ENCODE peak calls at places on chromosomes 3 and 15, in eight cellular contexts. Z, S, Q, F, K, D, W and C are unnamed samples.

GRCh38 chr3:198081421-198081844 is 121.4 kb downstream of the LMLN start:
- DNase-seq in Z (no peak), S (no peak), Q (no peak), F (no peak), K (no peak), D (no peak), W (peak), C (peak)

GRCh38 chr3:87227835-87228144 is 681 bp downstream of the CHMP2B start:
- DNase-seq in Z (no peak), S (no peak), Q (no peak), F (no peak), K (no peak), D (no peak), W (no peak), C (no peak)

GRCh38 chr15:67833504-67834248 is 6.2 kb downstream of the RNU6-1 start:
- DNase-seq in Z (peak), S (no peak), Q (no peak), F (no peak), K (peak), D (peak), W (peak), C (peak)

GRCh38 chr15:98226578-98226977 is 266.1 kb downstream of the ARRDC4 start:
- DNase-seq in Z (no peak), S (no peak), Q (peak), F (no peak), K (no peak), D (no peak), W (no peak), C (no peak)

GRCh38 chr3:64038252-64038651 is 15.0 kb upstream of the PSMD6 start:
- DNase-seq in Z (no peak), S (no peak), Q (no peak), F (no peak), K (no peak), D (peak), W (no peak), C (no peak)

GRCh38 chr15:60917469-60918130 is 311.5 kb downstream of the RORA start:
- DNase-seq in Z (no peak), S (peak), Q (no peak), F (no peak), K (peak), D (no peak), W (no peak), C (no peak)

GRCh38 chr3:71641669-71642068 is 58.1 kb upstream of the FOXP1 start:
- DNase-seq in Z (no peak), S (no peak), Q (peak), F (no peak), K (peak), D (no peak), W (no peak), C (no peak)

GRCh38 chr15:48674876-48675275 is 29.4 kb upstream of the FBN1 start:
- DNase-seq in Z (no peak), S (no peak), Q (no peak), F (peak), K (peak), D (no peak), W (no peak), C (no peak)

GRCh38 chr3:47908744-47909143 is 105.8 kb downstream of the DHX30 start:
- DNase-seq in Z (no peak), S (no peak), Q (no peak), F (peak), K (no peak), D (no peak), W (no peak), C (no peak)

GRCh38 chr3:30680789-30681188 is 74.4 kb downstream of the TGFBR2 start:
- DNase-seq in Z (no peak), S (no peak), Q (no peak), F (peak), K (peak), D (no peak), W (peak), C (no peak)

GRCh38 chr15:36428102-36428845 is 151.2 kb upstream of the CDIN1 start:
- DNase-seq in Z (no peak), S (no peak), Q (peak), F (peak), K (peak), D (no peak), W (peak), C (no peak)

GRCh38 chr3:190504354-190505125 is 9.3 kb upstream of the IL1RAP start:
- DNase-seq in Z (peak), S (no peak), Q (peak), F (peak), K (no peak), D (no peak), W (no peak), C (no peak)

GRCh38 chr3:175861916-175862315 is 1002.8 kb downstream of the NAALADL2 start:
- DNase-seq in Z (no peak), S (no peak), Q (no peak), F (peak), K (no peak), D (no peak), W (no peak), C (no peak)

GRCh38 chr15:95563634-95564033 is 766.9 kb upstream of the NR2F2 start:
- DNase-seq in Z (no peak), S (no peak), Q (peak), F (no peak), K (no peak), D (no peak), W (no peak), C (no peak)

GRCh38 chr15:38894260-38894948 is 329.8 kb upstream of the RASGRP1 start:
- DNase-seq in Z (peak), S (no peak), Q (peak), F (peak), K (peak), D (no peak), W (no peak), C (no peak)

GRCh38 chr3:27585429-27585828 is 101.2 kb upstream of the SLC4A7 start:
- DNase-seq in Z (no peak), S (peak), Q (peak), F (no peak), K (no peak), D (no peak), W (no peak), C (no peak)

GRCh38 chr3:165895919-165896318 is 58.7 kb upstream of the BCHE start:
- DNase-seq in Z (peak), S (no peak), Q (peak), F (no peak), K (peak), D (peak), W (peak), C (peak)

GRCh38 chr3:126461450-126462070 is 14.1 kb downstream of the ZXDC start:
- DNase-seq in Z (no peak), S (peak), Q (no peak), F (no peak), K (no peak), D (no peak), W (peak), C (no peak)

GRCh38 chr15:39451121-39451698 is 129.7 kb upstream of the THBS1 start:
- DNase-seq in Z (no peak), S (no peak), Q (no peak), F (no peak), K (no peak), D (no peak), W (no peak), C (no peak)

DNA sequence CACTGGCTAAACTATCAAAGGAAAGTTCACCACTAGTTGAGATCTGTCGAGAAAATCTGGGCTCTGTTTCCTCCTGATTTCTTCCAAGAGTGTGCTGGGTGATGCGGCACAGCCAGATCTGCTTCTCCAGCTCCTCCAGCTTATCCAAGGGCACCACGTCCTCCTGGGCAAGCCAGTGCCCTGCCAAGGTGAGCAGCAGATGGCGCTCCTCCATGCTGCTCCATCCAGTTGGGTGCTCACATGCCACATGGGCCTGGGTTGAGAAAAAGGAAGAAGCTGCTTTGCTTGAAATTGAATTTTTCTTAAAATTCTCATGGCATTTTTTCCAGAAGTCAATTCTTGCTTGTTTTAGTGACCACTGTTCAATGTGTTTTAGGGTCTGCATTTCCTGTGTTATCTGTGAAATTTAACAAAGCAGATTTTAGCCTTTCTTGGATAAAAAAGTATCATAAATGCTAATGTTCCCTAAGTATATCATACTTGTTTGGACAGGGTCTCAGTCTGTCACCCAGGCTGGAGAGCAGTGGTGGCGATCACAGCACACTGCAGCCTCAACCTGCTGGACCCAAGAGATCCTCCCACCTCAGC is 47.3 kb downstream of the EIF3J start:
- DNase-seq in Z (peak), S (no peak), Q (peak), F (peak), K (peak), D (peak), W (peak), C (peak)
- TF ChIP-seq CTCF in Z (peak), S (peak), Q (peak), F (peak), K (peak), D (peak), W (peak), C (peak)

GRCh38 chr3:106345353-106346027 is 476.7 kb upstream of the CBLB start:
- DNase-seq in Z (no peak), S (no peak), Q (peak), F (peak), K (peak), D (no peak), W (no peak), C (no peak)
- TF ChIP-seq CTCF in Z (no peak), S (no peak), Q (no peak), F (no peak), K (no peak), D (no peak), W (no peak), C (no peak)

GRCh38 chr15:23663232-23663631 is 15.6 kb upstream of the MAGEL2 start:
- DNase-seq in Z (no peak), S (no peak), Q (no peak), F (no peak), K (no peak), D (no peak), W (no peak), C (no peak)
- TF ChIP-seq CTCF in Z (no peak), S (no peak), Q (no peak), F (no peak), K (no peak), D (no peak), W (peak), C (peak)

DNA sequence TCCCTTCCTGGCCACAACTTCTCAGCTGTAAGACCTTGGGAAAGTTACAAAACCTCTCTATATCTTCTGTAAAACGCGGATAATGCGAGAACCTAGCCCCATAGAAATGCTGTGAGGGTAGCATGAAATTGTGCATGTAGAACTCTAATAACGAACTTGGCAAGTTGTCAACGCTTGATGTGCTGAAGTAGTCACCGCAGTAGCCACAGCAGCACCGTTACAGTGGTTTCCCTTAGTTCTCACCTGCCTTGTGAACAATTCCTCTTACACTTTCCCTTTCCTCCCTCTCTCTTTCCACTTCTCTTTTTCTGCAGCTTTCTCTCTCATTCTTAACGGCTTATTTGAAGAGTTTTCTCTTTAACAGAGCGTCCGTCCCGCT is 447 bp upstream of the SHQ1 start:
- DNase-seq in Z (peak), S (no peak), Q (no peak), F (peak), K (no peak), D (no peak), W (no peak), C (no peak)
- TF ChIP-seq CTCF in Z (no peak), S (no peak), Q (no peak), F (no peak), K (no peak), D (no peak), W (no peak), C (no peak)

GRCh38 chr3:36132214-36132613 is 248.1 kb upstream of the STAC start:
- DNase-seq in Z (no peak), S (no peak), Q (no peak), F (no peak), K (peak), D (no peak), W (no peak), C (no peak)
- TF ChIP-seq CTCF in Z (no peak), S (no peak), Q (no peak), F (no peak), K (peak), D (no peak), W (peak), C (peak)

GRCh38 chr3:119420196-119420595 is 43.2 kb downstream of the TMEM39A start:
- DNase-seq in Z (no peak), S (no peak), Q (no peak), F (no peak), K (no peak), D (no peak), W (peak), C (peak)
- TF ChIP-seq CTCF in Z (peak), S (no peak), Q (peak), F (peak), K (no peak), D (no peak), W (peak), C (peak)

DNA sequence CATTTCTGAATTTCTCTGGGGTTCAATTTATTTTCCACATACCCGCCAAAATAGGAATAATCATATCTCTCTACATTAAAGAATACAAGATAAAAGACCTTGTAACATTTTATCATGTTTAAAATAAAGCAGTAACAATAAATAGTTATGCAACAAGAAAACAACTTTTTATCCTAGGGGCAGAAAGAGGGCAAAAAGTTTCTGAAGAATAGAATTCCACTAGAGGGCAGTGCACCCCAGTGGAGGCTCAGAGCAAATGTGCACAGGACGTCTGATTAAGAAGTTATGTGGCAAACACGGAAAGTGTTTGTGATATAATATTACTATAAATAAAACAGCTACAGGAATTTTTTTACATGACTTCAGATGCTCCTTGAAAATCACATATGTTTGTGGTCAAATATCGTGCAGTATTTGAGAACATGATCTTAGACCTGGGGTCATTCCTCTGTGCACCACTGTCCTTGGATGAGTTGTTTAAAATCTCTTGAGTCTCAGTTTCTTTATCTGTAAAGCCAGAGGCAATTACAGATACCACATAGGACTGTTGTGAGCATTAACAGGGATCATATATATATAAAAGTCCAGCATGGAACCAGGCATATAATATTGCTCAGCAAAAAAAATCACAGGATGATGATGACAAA is 13.2 kb upstream of the PIK3R4 start:
- DNase-seq in Z (peak), S (no peak), Q (peak), F (peak), K (peak), D (peak), W (peak), C (peak)
- TF ChIP-seq CTCF in Z (peak), S (peak), Q (peak), F (peak), K (peak), D (peak), W (peak), C (peak)